ENCODE peak calls at places on chromosomes 6 and 20, in seven cellular contexts. D is Panc1, Y is HCT116, P is stomach, V is K562, F is GM23338, Q is breast epithelium. T is an unnamed sample. For H3K4me1, the result is how much of the 10 kb centered on the place peaks cover.

GRCh38 chr6:155248021-155249001 is 15.5 kb upstream of the CLDN20 start:
- DNase-seq in D (peak), Y (peak), P (peak), V (peak), F (peak), Q (peak), T (peak)

GRCh38 chr6:68778356-68779020 is 143.4 kb downstream of the ADGRB3 start:
- DNase-seq in D (peak), Y (no peak), P (no peak), V (peak), F (peak), Q (no peak), T (no peak)

GRCh38 chr20:63117151-63117550 is 98.8 kb downstream of the YTHDF1 start:
- DNase-seq in D (no peak), Y (no peak), P (no peak), V (no peak), F (no peak), Q (no peak), T (no peak)

GRCh38 chr6:85754894-85755293 is 112.2 kb upstream of the SYNCRIP start:
- DNase-seq in D (no peak), Y (no peak), P (no peak), V (no peak), F (no peak), Q (no peak), T (no peak)

GRCh38 chr6:148317739-148318138 is 24.9 kb upstream of the SASH1 start:
- DNase-seq in D (no peak), Y (no peak), P (no peak), V (no peak), F (no peak), Q (no peak), T (no peak)

GRCh38 chr20:41398408-41398807 is 31.8 kb upstream of the EMILIN3 start:
- DNase-seq in D (no peak), Y (no peak), P (peak), V (no peak), F (no peak), Q (no peak), T (peak)

GRCh38 chr6:144581807-144582537 is 296.8 kb downstream of the UTRN start:
- DNase-seq in D (no peak), Y (peak), P (no peak), V (peak), F (peak), Q (no peak), T (no peak)

GRCh38 chr6:11889574-11889973 is 111.0 kb upstream of the ADTRP start:
- DNase-seq in D (no peak), Y (no peak), P (no peak), V (no peak), F (no peak), Q (no peak), T (no peak)

GRCh38 chr6:20811112-20811746 is 277.0 kb downstream of the CDKAL1 start:
- DNase-seq in D (peak), Y (peak), P (no peak), V (peak), F (peak), Q (no peak), T (no peak)

GRCh38 chr6:82072113-82072512 is 175.4 kb downstream of the IBTK start:
- DNase-seq in D (no peak), Y (no peak), P (no peak), V (no peak), F (no peak), Q (no peak), T (no peak)

GRCh38 chr6:135163440-135163738 is 17.7 kb upstream of the MYB start:
- DNase-seq in D (no peak), Y (no peak), P (no peak), V (no peak), F (no peak), Q (no peak), T (no peak)

GRCh38 chr6:29491574-29491973 is 3.8 kb upstream of the MAS1L start:
- DNase-seq in D (no peak), Y (no peak), P (no peak), V (no peak), F (no peak), Q (no peak), T (no peak)

GRCh38 chr6:53647437-53648094 is 18.0 kb downstream of the KLHL31 start:
- DNase-seq in D (peak), Y (no peak), P (no peak), V (no peak), F (no peak), Q (no peak), T (peak)

GRCh38 chr20:40961686-40962640 is 66.7 kb upstream of the TOP1 start:
- DNase-seq in D (no peak), Y (no peak), P (peak), V (no peak), F (no peak), Q (peak), T (no peak)

GRCh38 chr6:170087946-170088348 is 202.9 kb downstream of the DLL1 start:
- DNase-seq in D (no peak), Y (no peak), P (peak), V (no peak), F (no peak), Q (no peak), T (peak)

GRCh38 chr6:111606620-111607115 is 990 bp upstream of the TRAF3IP2 start:
- DNase-seq in D (no peak), Y (no peak), P (no peak), V (no peak), F (no peak), Q (no peak), T (no peak)

GRCh38 chr20:58231678-58232077 is 3.2 kb upstream of the ANKRD60 start:
- DNase-seq in D (no peak), Y (no peak), P (no peak), V (no peak), F (peak), Q (no peak), T (no peak)

GRCh38 chr6:90298459-90299053 is 1.9 kb upstream of the BACH2 start:
- DNase-seq in D (no peak), Y (no peak), P (no peak), V (no peak), F (peak), Q (no peak), T (no peak)

GRCh38 chr6:82461536-82461935 is 97.9 kb downstream of the TPBG start:
- DNase-seq in D (no peak), Y (no peak), P (no peak), V (no peak), F (no peak), Q (no peak), T (no peak)

GRCh38 chr6:158797331-158798202 is 21.6 kb downstream of the EZR start:
- DNase-seq in D (no peak), Y (no peak), P (peak), V (no peak), F (no peak), Q (no peak), T (no peak)

GRCh38 chr20:43379239-43379917 is 78.3 kb upstream of the SRSF6 start:
- DNase-seq in D (no peak), Y (no peak), P (no peak), V (no peak), F (no peak), Q (no peak), T (no peak)

GRCh38 chr20:38730167-38730988 is 6.1 kb downstream of the SLC32A1 start:
- DNase-seq in D (no peak), Y (no peak), P (no peak), V (no peak), F (peak), Q (no peak), T (peak)

GRCh38 chr6:41846666-41847237 is 48.4 kb downstream of the USP49 start:
- DNase-seq in D (peak), Y (peak), P (peak), V (peak), F (peak), Q (peak), T (peak)

GRCh38 chr20:57467742-57468141 is 57.2 kb downstream of the CTCFL start:
- DNase-seq in D (no peak), Y (no peak), P (no peak), V (no peak), F (peak), Q (no peak), T (no peak)

GRCh38 chr6:84416043-84416657 is 188.7 kb upstream of the CEP162 start:
- DNase-seq in D (no peak), Y (no peak), P (no peak), V (no peak), F (no peak), Q (no peak), T (no peak)

GRCh38 chr6:11722224-11722623 is 56.4 kb downstream of the ADTRP start:
- DNase-seq in D (no peak), Y (no peak), P (no peak), V (no peak), F (no peak), Q (no peak), T (no peak)

GRCh38 chr20:59135093-59135492 is 28.5 kb upstream of the ZNF831 start:
- DNase-seq in D (no peak), Y (no peak), P (no peak), V (no peak), F (no peak), Q (no peak), T (no peak)

GRCh38 chr20:12171927-12172581 is 254.4 kb downstream of the BTBD3 start:
- DNase-seq in D (no peak), Y (no peak), P (no peak), V (no peak), F (peak), Q (peak), T (no peak)

GRCh38 chr20:48584391-48585249 is 243.2 kb downstream of the PREX1 start:
- DNase-seq in D (no peak), Y (no peak), P (peak), V (no peak), F (no peak), Q (no peak), T (peak)

GRCh38 chr6:104788400-104788799 is 71.3 kb downstream of the HACE1 start:
- DNase-seq in D (no peak), Y (no peak), P (no peak), V (no peak), F (no peak), Q (no peak), T (no peak)

GRCh38 chr6:113359155-113360140 is 497.7 kb upstream of the MARCKS start:
- DNase-seq in D (no peak), Y (no peak), P (peak), V (no peak), F (no peak), Q (no peak), T (no peak)

GRCh38 chr6:81751388-81752083 is 945 bp downstream of the TENT5A start:
- DNase-seq in D (no peak), Y (peak), P (peak), V (no peak), F (peak), Q (peak), T (peak)

GRCh38 chr20:48294942-48295341 is 509.7 kb upstream of the SULF2 start:
- DNase-seq in D (no peak), Y (no peak), P (no peak), V (no peak), F (no peak), Q (no peak), T (no peak)

GRCh38 chr20:9200620-9201019 is 131.7 kb downstream of the PLCB4 start:
- DNase-seq in D (no peak), Y (peak), P (no peak), V (no peak), F (no peak), Q (no peak), T (no peak)

GRCh38 chr6:67210450-67210849 is 1424.6 kb upstream of the ADGRB3 start:
- DNase-seq in D (no peak), Y (no peak), P (no peak), V (no peak), F (no peak), Q (no peak), T (no peak)

GRCh38 chr6:50846109-50846859 is 27.6 kb downstream of the TFAP2B start:
- DNase-seq in D (no peak), Y (no peak), P (no peak), V (no peak), F (no peak), Q (no peak), T (no peak)

GRCh38 chr20:5678769-5679168 is 71.4 kb upstream of the SHLD1 start:
- DNase-seq in D (no peak), Y (no peak), P (no peak), V (no peak), F (no peak), Q (no peak), T (no peak)

GRCh38 chr6:95469511-95469910 is 107.8 kb upstream of the MANEA start:
- DNase-seq in D (no peak), Y (no peak), P (no peak), V (no peak), F (no peak), Q (no peak), T (no peak)

GRCh38 chr6:156582509-156582992 is 194.6 kb upstream of the ARID1B start:
- DNase-seq in D (no peak), Y (no peak), P (no peak), V (no peak), F (no peak), Q (no peak), T (peak)

GRCh38 chr20:52340036-52340634 is 148.6 kb upstream of the ZFP64 start:
- DNase-seq in D (no peak), Y (no peak), P (no peak), V (peak), F (peak), Q (no peak), T (no peak)

DNA sequence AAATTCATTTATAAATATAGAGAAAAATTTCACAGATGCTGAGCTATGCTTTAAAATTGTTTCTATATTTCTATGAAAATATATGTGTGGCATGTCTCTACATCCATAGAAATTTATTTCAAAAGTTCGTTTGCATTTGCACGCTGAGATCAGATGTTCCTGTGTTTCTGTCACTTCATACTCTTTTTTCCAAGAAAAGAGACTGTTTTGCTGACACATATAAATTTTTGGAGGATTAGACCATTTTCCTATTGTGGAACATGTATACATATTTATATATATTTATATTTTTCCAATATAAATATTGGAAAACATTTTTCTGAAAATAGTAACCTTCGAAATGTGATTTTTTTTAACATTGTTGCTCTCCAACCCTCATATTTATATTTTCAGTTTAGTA is 236.3 kb downstream of the KCNQ5 start:
- DNase-seq in D (no peak), Y (no peak), P (no peak), V (no peak), F (no peak), Q (no peak), T (no peak)
- H3K4me1 ChIP-seq in D (under half), Y (under half), P (under half), V (under half), F (under half), Q (under half), T (under half)

DNA sequence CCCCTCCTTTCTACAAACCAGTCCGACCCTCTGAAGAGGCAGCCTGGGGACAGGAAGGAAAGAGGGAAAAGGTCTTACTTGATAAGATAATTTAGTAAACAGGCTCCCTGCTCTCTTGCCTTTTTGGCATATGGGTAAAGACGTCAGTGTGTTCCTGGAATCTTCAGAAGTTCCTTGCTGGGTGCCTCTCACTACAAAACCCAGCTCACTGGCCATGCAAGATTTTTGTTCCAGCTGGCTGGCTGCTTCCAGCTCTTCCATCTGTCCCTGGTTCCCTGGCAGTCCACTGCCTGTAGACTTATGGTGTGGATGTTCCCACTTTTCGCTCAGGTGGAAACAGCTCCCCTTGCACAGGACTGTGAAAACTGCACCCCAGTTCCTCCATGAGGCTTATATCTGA is 57.4 kb downstream of the MOCS1 start:
- DNase-seq in D (no peak), Y (no peak), P (no peak), V (no peak), F (no peak), Q (no peak), T (no peak)
- TF ChIP-seq POLR2AphosphoS5 in D (no peak), Y (no peak), P (no peak), V (no peak), F (no peak), Q (no peak), T (no peak)

GRCh38 chr20:17648306-17648646 is 33.8 kb downstream of the RRBP1 start:
- DNase-seq in D (no peak), Y (no peak), P (no peak), V (no peak), F (no peak), Q (no peak), T (no peak)
- H3K4me1 ChIP-seq in D (half or more), Y (under half), P (half or more), V (under half), F (under half), Q (under half), T (half or more)

GRCh38 chr20:24804481-24805206 is 144.4 kb upstream of the CST7 start:
- DNase-seq in D (no peak), Y (no peak), P (no peak), V (no peak), F (no peak), Q (no peak), T (no peak)
- TF ChIP-seq POLR2AphosphoS5 in D (no peak), Y (no peak), P (no peak), V (no peak), F (no peak), Q (no peak), T (no peak)

T was measured in transverse colon.